ENCODE peak calls at places on chromosome 7, in six cellular contexts. One of them, this sample, is unnamed.

GRCh38 chr7:66181845-66182244 is 23.3 kb upstream of the TPST1 start:
- DNase-seq in body of pancreas: no peak
- DNase-seq in posterior cingulate gyrus: no peak
- DNase-seq in NCI-H774: no peak
- DNase-seq in transverse colon: no peak
- DNase-seq in EH: no peak
- DNase-seq in this sample: no peak

GRCh38 chr7:45990276-45990675 is 69.2 kb upstream of the IGFBP3 start:
- DNase-seq in posterior cingulate gyrus: no peak
- DNase-seq in NCI-H774: no peak
- DNase-seq in transverse colon: no peak
- DNase-seq in EH: no peak
- DNase-seq in body of pancreas: no peak
- DNase-seq in this sample: no peak

GRCh38 chr7:157719705-157720655 is 383.2 kb downstream of the DNAJB6 start:
- DNase-seq in transverse colon: no peak
- DNase-seq in posterior cingulate gyrus: no peak
- DNase-seq in EH: no peak
- DNase-seq in NCI-H774: no peak
- DNase-seq in body of pancreas: no peak
- DNase-seq in this sample: no peak

GRCh38 chr7:116495737-116496136 is 3.8 kb upstream of the CAV2 start:
- DNase-seq in posterior cingulate gyrus: no peak
- DNase-seq in body of pancreas: no peak
- DNase-seq in transverse colon: no peak
- DNase-seq in NCI-H774: no peak
- DNase-seq in EH: no peak
- DNase-seq in this sample: no peak

GRCh38 chr7:86407291-86407690 is 236.4 kb upstream of the GRM3 start:
- DNase-seq in transverse colon: no peak
- DNase-seq in posterior cingulate gyrus: no peak
- DNase-seq in body of pancreas: no peak
- DNase-seq in EH: no peak
- DNase-seq in NCI-H774: no peak
- DNase-seq in this sample: no peak

GRCh38 chr7:139647812-139648616 is 124.5 kb downstream of the CLEC2L start:
- DNase-seq in posterior cingulate gyrus: no peak
- DNase-seq in NCI-H774: no peak
- DNase-seq in EH: peak; percentile 21
- DNase-seq in body of pancreas: no peak
- DNase-seq in transverse colon: no peak
- DNase-seq in this sample: peak; percentile 68

GRCh38 chr7:20304366-20304765 is 26.3 kb upstream of the ITGB8 start:
- DNase-seq in posterior cingulate gyrus: no peak
- DNase-seq in body of pancreas: no peak
- DNase-seq in NCI-H774: peak; percentile 14
- DNase-seq in EH: no peak
- DNase-seq in transverse colon: peak; percentile 39
- DNase-seq in this sample: no peak

GRCh38 chr7:69939317-69939716 is 341.0 kb downstream of the AUTS2 start:
- DNase-seq in body of pancreas: no peak
- DNase-seq in transverse colon: no peak
- DNase-seq in EH: no peak
- DNase-seq in NCI-H774: no peak
- DNase-seq in posterior cingulate gyrus: no peak
- DNase-seq in this sample: no peak

GRCh38 chr7:98174334-98175259 is 36.6 kb upstream of the BHLHA15 start:
- DNase-seq in body of pancreas: peak; percentile 95
- DNase-seq in EH: no peak
- DNase-seq in posterior cingulate gyrus: no peak
- DNase-seq in NCI-H774: no peak
- DNase-seq in transverse colon: no peak
- DNase-seq in this sample: peak; percentile 53

GRCh38 chr7:105621617-105622016 is 40.3 kb upstream of the EFCAB10 start:
- DNase-seq in NCI-H774: no peak
- DNase-seq in transverse colon: peak; percentile 33
- DNase-seq in posterior cingulate gyrus: peak; percentile 46
- DNase-seq in body of pancreas: no peak
- DNase-seq in EH: peak; percentile 43
- DNase-seq in this sample: peak; percentile 77

GRCh38 chr7:53744361-53744760 is 708.9 kb downstream of the POM121L12 start:
- DNase-seq in transverse colon: no peak
- DNase-seq in posterior cingulate gyrus: no peak
- DNase-seq in body of pancreas: no peak
- DNase-seq in EH: no peak
- DNase-seq in NCI-H774: no peak
- DNase-seq in this sample: no peak

GRCh38 chr7:4080013-4080412 is 602.1 kb upstream of the FOXK1 start:
- DNase-seq in NCI-H774: no peak
- DNase-seq in transverse colon: no peak
- DNase-seq in posterior cingulate gyrus: no peak
- DNase-seq in EH: no peak
- DNase-seq in body of pancreas: no peak
- DNase-seq in this sample: no peak

GRCh38 chr7:7585241-7585928 is 18.7 kb downstream of the MIOS start:
- DNase-seq in transverse colon: no peak
- DNase-seq in NCI-H774: no peak
- DNase-seq in posterior cingulate gyrus: no peak
- DNase-seq in body of pancreas: no peak
- DNase-seq in EH: no peak
- DNase-seq in this sample: no peak

GRCh38 chr7:43876976-43877745 is 7.8 kb upstream of the MRPS24 start:
- DNase-seq in body of pancreas: no peak
- DNase-seq in NCI-H774: no peak
- DNase-seq in posterior cingulate gyrus: no peak
- DNase-seq in EH: peak; percentile 4
- DNase-seq in transverse colon: no peak
- DNase-seq in this sample: no peak

GRCh38 chr7:73504017-73504416 is 18.1 kb downstream of the BAZ1B start:
- DNase-seq in transverse colon: no peak
- DNase-seq in NCI-H774: no peak
- DNase-seq in posterior cingulate gyrus: no peak
- DNase-seq in EH: peak; percentile 7
- DNase-seq in body of pancreas: no peak
- DNase-seq in this sample: no peak

GRCh38 chr7:26293569-26294308 is 2.1 kb downstream of the SNX10 start:
- DNase-seq in EH: no peak
- DNase-seq in NCI-H774: no peak
- DNase-seq in body of pancreas: no peak
- DNase-seq in posterior cingulate gyrus: no peak
- DNase-seq in transverse colon: no peak
- DNase-seq in this sample: peak; percentile 58